ENCODE peak calls at places on chromosome 7, in eight cellular contexts. S, Y, Q, P, H, J, V and G are unnamed samples.

GRCh38 chr7:68699090-68699711 is 899.1 kb upstream of the AUTS2 start:
- DNase-seq in S (no peak), Y (no peak), Q (no peak), P (no peak), H (no peak), J (no peak), V (no peak), G (no peak)

GRCh38 chr7:137695942-137696341 is 150.8 kb downstream of the DGKI start:
- DNase-seq in S (no peak), Y (no peak), Q (no peak), P (no peak), H (no peak), J (no peak), V (no peak), G (no peak)

GRCh38 chr7:120014920-120015465 is 258.0 kb upstream of the KCND2 start:
- DNase-seq in S (no peak), Y (no peak), Q (no peak), P (no peak), H (no peak), J (peak; percentile 39), V (no peak), G (no peak)

GRCh38 chr7:114791771-114792170 is 130.1 kb upstream of the MDFIC start:
- DNase-seq in S (no peak), Y (no peak), Q (no peak), P (no peak), H (no peak), J (no peak), V (no peak), G (no peak)

GRCh38 chr7:91183408-91183807 is 80.8 kb upstream of the FZD1 start:
- DNase-seq in S (no peak), Y (no peak), Q (no peak), P (peak; percentile 9), H (no peak), J (no peak), V (no peak), G (no peak)

GRCh38 chr7:87110778-87111177 is 41.5 kb upstream of the DMTF1 start:
- DNase-seq in S (no peak), Y (no peak), Q (no peak), P (peak; percentile 59), H (no peak), J (no peak), V (no peak), G (no peak)

GRCh38 chr7:79268730-79269129 is 184.7 kb downstream of the MAGI2 start:
- DNase-seq in S (no peak), Y (no peak), Q (no peak), P (no peak), H (no peak), J (no peak), V (no peak), G (no peak)

GRCh38 chr7:139118234-139118802 is 8.8 kb upstream of the ZC3HAV1 start:
- DNase-seq in S (peak; percentile 38), Y (no peak), Q (no peak), P (peak; percentile 78), H (no peak), J (no peak), V (no peak), G (no peak)

GRCh38 chr7:129686063-129686462 is 74.5 kb downstream of the NRF1 start:
- DNase-seq in S (no peak), Y (no peak), Q (no peak), P (no peak), H (no peak), J (no peak), V (no peak), G (no peak)

GRCh38 chr7:105015631-105015965 is 1.6 kb downstream of the KMT2E start:
- DNase-seq in S (peak; percentile 63), Y (peak; percentile 32), Q (no peak), P (peak; percentile 49), H (no peak), J (peak; percentile 76), V (no peak), G (no peak)

GRCh38 chr7:2210551-2211258 is 22.0 kb downstream of the MAD1L1 start:
- DNase-seq in S (no peak), Y (no peak), Q (no peak), P (no peak), H (no peak), J (no peak), V (no peak), G (no peak)

GRCh38 chr7:46297515-46297914 is 376.4 kb upstream of the IGFBP3 start:
- DNase-seq in S (no peak), Y (no peak), Q (no peak), P (no peak), H (no peak), J (no peak), V (no peak), G (no peak)

GRCh38 chr7:43655584-43655983 is 72.7 kb downstream of the STK17A start:
- DNase-seq in S (no peak), Y (no peak), Q (no peak), P (peak; percentile 59), H (no peak), J (no peak), V (no peak), G (no peak)

GRCh38 chr7:34760271-34760670 is 102.3 kb downstream of the NPSR1 start:
- DNase-seq in S (no peak), Y (no peak), Q (no peak), P (no peak), H (no peak), J (no peak), V (no peak), G (no peak)